ENCODE peak calls at places on chromosomes 2 and 18, in seven cellular contexts. A, U, M, C, Y, F and P are unnamed samples.

GRCh38 chr2:6580982-6581381 is 284.7 kb downstream of the CMPK2 start:
- DNase-seq in A (no peak), Y (no peak), M (no peak), C (no peak), U (peak), F (no peak), P (no peak)

GRCh38 chr2:199588054-199588453 is 130.3 kb upstream of the SATB2 start:
- DNase-seq in C (no peak), U (no peak), Y (no peak), M (no peak), F (no peak), A (no peak), P (no peak)

GRCh38 chr2:162573288-162573687 is 229.4 kb downstream of the GCA start:
- DNase-seq in C (no peak), Y (no peak), U (no peak), A (no peak), M (no peak), F (no peak), P (no peak)

GRCh38 chr2:222576390-222577081 is 79.4 kb downstream of the FARSB start:
- DNase-seq in C (no peak), F (no peak), U (no peak), M (no peak), Y (no peak), A (no peak), P (no peak)

GRCh38 chr18:9792565-9793226 is 84.6 kb downstream of the RAB31 start:
- DNase-seq in M (peak), C (peak), F (no peak), A (peak), U (no peak), Y (peak), P (no peak)

GRCh38 chr2:105858868-105859693 is 114.4 kb downstream of the NCK2 start:
- DNase-seq in C (no peak), F (no peak), M (no peak), Y (no peak), U (no peak), A (no peak), P (no peak)

GRCh38 chr18:48814490-48815181 is 136.1 kb downstream of the SMAD7 start:
- DNase-seq in C (no peak), U (peak), A (no peak), F (no peak), Y (no peak), M (no peak), P (no peak)

GRCh38 chr2:239177908-239178307 is 222.9 kb downstream of the HDAC4 start:
- DNase-seq in U (no peak), C (no peak), Y (no peak), F (no peak), A (no peak), M (no peak), P (no peak)

DNA sequence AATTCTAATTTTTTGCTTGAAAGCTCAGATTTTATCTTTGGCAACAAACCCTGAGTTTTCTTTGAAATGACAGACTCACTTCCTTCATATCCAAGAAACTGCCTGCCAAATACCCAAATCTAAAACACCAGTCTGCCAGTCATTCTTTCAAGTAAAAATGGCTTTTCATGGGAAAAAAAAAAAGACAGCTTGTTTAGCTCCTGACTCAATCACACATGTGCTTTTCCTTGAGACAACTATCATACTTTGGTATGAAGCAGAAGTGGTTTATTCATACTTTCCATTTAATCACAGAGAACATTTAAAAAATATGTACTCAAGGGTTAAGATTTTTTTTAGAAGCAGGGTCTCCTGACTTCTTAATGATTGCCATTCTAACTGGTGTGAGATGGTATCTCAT is 40.5 kb upstream of the CSRNP3 start:
- DNase-seq in F (no peak), Y (no peak), M (no peak), U (peak), A (no peak), C (no peak), P (no peak)
- H2AFZ ChIP-seq in F (no peak), Y (no peak), M (no peak), U (no peak), A (no peak), C (no peak), P (no peak)

DNA sequence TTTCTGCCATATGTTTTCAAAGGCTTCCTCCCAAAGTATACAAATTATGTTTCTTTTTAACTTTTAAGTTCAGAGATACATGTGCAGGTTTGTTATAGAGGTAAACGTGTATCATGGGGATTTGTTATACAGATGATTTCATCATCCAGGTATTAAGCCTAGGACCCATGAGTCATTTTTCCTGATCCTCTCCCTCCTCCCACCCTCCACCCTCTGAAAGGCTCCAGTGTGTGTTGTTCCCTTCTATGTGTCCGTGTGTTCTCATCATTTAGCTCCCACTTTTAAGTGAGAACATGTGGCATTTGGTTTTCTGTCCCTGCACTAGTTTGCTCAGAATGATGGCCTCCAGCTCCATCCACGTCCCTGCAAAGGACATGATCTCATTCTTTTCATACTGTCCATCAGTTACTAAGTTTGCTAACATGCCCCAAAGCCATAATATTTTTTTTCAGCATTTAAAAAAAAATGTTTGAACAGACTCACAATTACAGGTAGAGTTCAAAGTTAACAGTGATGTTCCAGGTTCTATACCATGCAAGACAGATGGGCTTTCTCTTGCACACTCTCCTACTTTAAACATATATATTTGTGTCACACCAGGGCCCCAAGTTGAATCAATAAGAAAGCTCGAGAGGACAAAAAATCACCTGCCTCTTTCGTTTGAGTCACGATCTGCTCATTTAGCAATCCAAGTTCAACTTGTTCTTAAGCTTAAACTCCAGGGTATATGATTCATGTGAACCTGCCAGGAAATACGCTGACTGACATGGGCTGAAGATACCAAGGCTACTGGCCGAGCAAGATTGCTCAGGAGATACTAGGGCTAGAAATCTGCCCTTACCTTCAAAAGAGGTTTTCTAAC is 77.6 kb downstream of the AP1S3 start:
- DNase-seq in M (no peak), Y (no peak), A (no peak), C (no peak), U (peak), F (peak), P (peak)
- TF ChIP-seq EZH2phosphoT487 in M (no peak), Y (no peak), A (no peak), C (no peak), U (no peak), F (no peak), P (no peak)

GRCh38 chr18:60891936-60892335 is 441.3 kb upstream of the CDH20 start:
- DNase-seq in Y (no peak), M (no peak), A (no peak), C (no peak), U (no peak), F (no peak), P (no peak)
- H2AFZ ChIP-seq in Y (no peak), M (no peak), A (no peak), C (no peak), U (no peak), F (no peak), P (no peak)

GRCh38 chr2:196957881-196958525 is 31.5 kb upstream of the PGAP1 start:
- DNase-seq in A (no peak), F (no peak), Y (no peak), C (peak), M (no peak), U (no peak), P (no peak)

GRCh38 chr2:196957442-196957841 is 30.9 kb upstream of the PGAP1 start:
- DNase-seq in M (no peak), A (no peak), U (no peak), F (no peak), C (peak), Y (no peak), P (no peak)

GRCh38 chr2:196961889-196962288 is 35.4 kb upstream of the PGAP1 start:
- DNase-seq in Y (no peak), F (no peak), C (no peak), A (no peak), M (peak), U (no peak), P (no peak)

GRCh38 chr2:196959291-196959690 is 32.8 kb upstream of the PGAP1 start:
- DNase-seq in M (no peak), F (no peak), A (no peak), C (no peak), U (no peak), Y (no peak), P (no peak)

DNA sequence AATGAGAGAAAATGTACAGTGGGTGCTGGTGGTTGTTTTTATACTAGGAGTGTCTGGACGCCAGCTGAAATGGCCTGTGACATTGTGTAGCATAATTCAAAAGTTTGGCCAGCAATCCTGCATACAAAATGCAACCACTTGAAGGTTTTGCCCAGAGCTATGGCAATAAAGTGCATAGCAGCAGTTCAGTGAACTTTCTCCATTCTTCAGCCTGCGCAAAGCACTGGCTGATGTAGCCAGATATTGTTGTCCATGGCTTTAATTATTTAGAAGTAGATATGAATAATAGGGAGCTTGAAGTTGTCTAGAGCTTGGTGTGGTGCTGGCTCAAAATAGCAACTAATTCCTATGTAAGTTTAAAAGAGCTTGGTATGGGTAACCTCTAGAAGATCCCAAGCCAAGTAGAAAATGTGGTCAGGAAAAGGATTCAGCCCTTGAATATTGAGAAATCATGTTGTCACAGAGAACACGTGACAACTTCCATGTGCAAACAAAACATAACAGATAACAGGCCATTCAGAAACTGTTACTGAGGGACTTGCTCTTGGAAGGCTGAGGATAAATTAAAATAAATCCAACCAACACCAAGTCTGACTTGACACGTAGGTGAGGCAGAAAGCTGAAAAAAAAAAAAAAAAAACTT is 33.4 kb upstream of the PGAP1 start:
- DNase-seq in M (no peak), C (no peak), A (no peak), U (peak), Y (no peak), F (no peak), P (peak)
- TF ChIP-seq EZH2phosphoT487 in M (no peak), C (no peak), A (no peak), U (no peak), Y (no peak), F (no peak), P (no peak)